ENCODE peak calls at places on chromosome 2, in five cellular contexts. I is A549; E is CD4-positive, alpha-beta memory T cell; Q is aorta; H is left lung. F is an unnamed sample.

GRCh38 chr2:144836635-144837350 is 316.9 kb upstream of the ZEB2 start:
- DNase-seq in E (no peak), H (no peak), I (no peak), Q (no peak), F (no peak)

GRCh38 chr2:241892299-241893137 is 23.0 kb downstream of the RTP5 start:
- DNase-seq in E (no peak), H (peak; percentile 32), Q (peak; percentile 42), I (no peak), F (no peak)

GRCh38 chr2:57080035-57080434 is 896.2 kb downstream of the CCDC85A start:
- DNase-seq in E (no peak), Q (no peak), I (peak; percentile 17), H (no peak), F (no peak)

GRCh38 chr2:38702413-38702812 is 36.5 kb downstream of the GALM start:
- DNase-seq in E (no peak), I (peak; percentile 16), H (no peak), Q (no peak), F (peak; percentile 40)

GRCh38 chr2:222959358-222959757 is 92.6 kb upstream of the KCNE4 start:
- DNase-seq in Q (no peak), I (peak; percentile 57), H (no peak), E (no peak), F (peak; percentile 94)

GRCh38 chr2:189113963-189114362 is 65.6 kb downstream of the COL5A2 start:
- DNase-seq in I (no peak), Q (no peak), H (no peak), E (no peak), F (no peak)

GRCh38 chr2:124193706-124194105 is 168.6 kb downstream of the CNTNAP5 start:
- DNase-seq in Q (no peak), I (no peak), E (no peak), H (no peak), F (no peak)

GRCh38 chr2:23662941-23663729 is 263.8 kb downstream of the ATAD2B start:
- DNase-seq in I (no peak), Q (peak; percentile 65), H (no peak), E (no peak), F (no peak)

GRCh38 chr2:174771631-174772491 is 7.6 kb upstream of the CHRNA1 start:
- DNase-seq in H (peak; percentile 74), Q (peak; percentile 78), I (peak; percentile 70), E (no peak), F (peak; percentile 84)

GRCh38 chr2:145906356-145906755 is 1386.4 kb upstream of the ZEB2 start:
- DNase-seq in H (no peak), I (peak; percentile 2), E (no peak), Q (no peak), F (no peak)

GRCh38 chr2:201643216-201643651 is at the start of gene TMEM237:
- DNase-seq in Q (no peak), H (peak; percentile 60), E (peak; percentile 57), I (peak; percentile 54), F (peak; percentile 62)

GRCh38 chr2:81853331-81853730 is 1548.8 kb upstream of the LRRTM1 start:
- DNase-seq in E (no peak), H (no peak), I (no peak), Q (no peak), F (no peak)

GRCh38 chr2:120736955-120737801 is 1.5 kb downstream of the GLI2 start:
- DNase-seq in I (peak; percentile 83), E (no peak), H (no peak), Q (peak; percentile 72), F (peak; percentile 91)

GRCh38 chr2:26619649-26620605 is 21.2 kb downstream of the CIB4 start:
- DNase-seq in H (no peak), Q (no peak), E (no peak), I (no peak), F (no peak)

DNA sequence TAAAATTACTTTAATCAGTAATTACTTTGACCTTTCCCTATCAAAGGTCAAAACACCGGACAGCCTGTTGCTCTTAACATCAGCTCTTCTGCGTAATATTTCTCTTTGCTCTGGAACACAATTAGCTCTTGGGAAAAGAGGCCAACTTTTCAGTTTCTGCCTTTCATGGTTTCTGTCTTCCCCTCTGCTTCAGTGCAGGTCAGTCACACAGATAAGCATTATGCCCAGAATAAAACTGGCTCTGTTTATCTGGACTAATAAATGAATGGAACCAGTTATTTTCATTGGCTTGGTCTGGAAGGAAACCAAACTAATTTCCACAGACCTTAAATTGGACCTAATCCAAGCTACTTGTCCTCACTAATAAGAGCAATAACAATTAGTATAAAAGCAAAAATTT is 26.2 kb upstream of the GALNT3 start:
- DNase-seq in E (no peak), H (no peak), Q (no peak), I (no peak), F (no peak)
- H3K27ac ChIP-seq in E (no peak overlapping the region), H (no peak overlapping the region), Q (no peak overlapping the region), I (no peak overlapping the region), F (no peak overlapping the region)

GRCh38 chr2:180520816-180521595 is 459.4 kb upstream of the UBE2E3 start:
- DNase-seq in E (no peak), Q (no peak), I (peak; percentile 66), H (no peak), F (peak; percentile 16)

GRCh38 chr2:180523629-180524340 is 456.6 kb upstream of the UBE2E3 start:
- DNase-seq in E (no peak), I (peak; percentile 35), Q (no peak), H (no peak), F (peak; percentile 67)

GRCh38 chr2:180516204-180516603 is 464.2 kb upstream of the UBE2E3 start:
- DNase-seq in E (no peak), I (no peak), Q (no peak), H (no peak), F (no peak)

GRCh38 chr2:180520206-180520605 is 460.2 kb upstream of the UBE2E3 start:
- DNase-seq in H (no peak), E (no peak), Q (no peak), I (peak; percentile 22), F (no peak)

GRCh38 chr2:180519276-180519675 is 461.1 kb upstream of the UBE2E3 start:
- DNase-seq in H (no peak), I (peak; percentile 29), Q (no peak), E (no peak), F (no peak)
- H3K27ac ChIP-seq in H (no peak overlapping the region), I (no peak overlapping the region), Q (no peak overlapping the region), E (no peak overlapping the region), F (no peak overlapping the region)

GRCh38 chr2:101710036-101710689 is 12.7 kb downstream of the MAP4K4 start:
- DNase-seq in I (no peak), Q (no peak), E (no peak), H (no peak), F (peak; percentile 50)

GRCh38 chr2:101704046-101704466 is 6.5 kb downstream of the MAP4K4 start:
- DNase-seq in H (peak; percentile 50), E (peak; percentile 44), I (peak; percentile 32), Q (peak; percentile 55), F (no peak)

GRCh38 chr2:101704816-101705565 is 7.5 kb downstream of the MAP4K4 start:
- DNase-seq in E (no peak), Q (no peak), I (no peak), H (no peak), F (no peak)

GRCh38 chr2:101706121-101706818 is 8.8 kb downstream of the MAP4K4 start:
- DNase-seq in Q (no peak), I (no peak), H (no peak), E (no peak), F (no peak)

DNA sequence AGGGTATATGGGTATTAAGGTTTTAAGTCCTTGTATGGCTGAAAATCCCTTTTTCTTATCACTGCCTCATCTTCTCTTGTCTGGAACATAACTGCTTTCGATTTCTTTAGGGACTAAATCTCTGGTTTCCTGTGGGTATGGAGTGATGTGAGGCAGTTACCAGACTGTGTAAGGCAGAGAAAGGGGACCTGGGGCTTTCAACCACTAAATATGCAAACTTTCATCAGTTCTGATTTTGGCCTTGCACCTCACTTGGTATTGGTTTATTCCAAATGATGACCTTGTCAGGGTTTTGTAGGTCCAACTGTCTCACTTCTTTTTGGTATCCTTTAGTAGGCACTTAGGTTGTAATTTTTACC is 9.3 kb downstream of the MAP4K4 start:
- DNase-seq in E (peak; percentile 75), H (no peak), Q (no peak), I (no peak), F (no peak)
- H3K27ac ChIP-seq in E (peak overlapping the region; percentile 58), H (no peak overlapping the region), Q (no peak overlapping the region), I (no peak overlapping the region), F (no peak overlapping the region)

GRCh38 chr2:168749264-168749663 is 53.2 kb upstream of the NOSTRIN start:
- DNase-seq in I (no peak), E (no peak), H (no peak), Q (no peak), F (no peak)

GRCh38 chr2:168752361-168752760 is 50.1 kb upstream of the NOSTRIN start:
- DNase-seq in H (no peak), I (no peak), Q (no peak), E (no peak), F (no peak)

GRCh38 chr2:168753765-168754334 is 48.6 kb upstream of the NOSTRIN start:
- DNase-seq in Q (no peak), E (no peak), H (no peak), I (no peak), F (no peak)

GRCh38 chr2:168748461-168748860 is 54.0 kb upstream of the NOSTRIN start:
- DNase-seq in E (no peak), I (no peak), H (no peak), Q (no peak), F (no peak)

GRCh38 chr2:168751104-168751768 is 51.2 kb upstream of the NOSTRIN start:
- DNase-seq in E (peak; percentile 81), Q (no peak), H (no peak), I (no peak), F (no peak)
- H3K27ac ChIP-seq in E (peak overlapping the region; percentile 30), Q (no peak overlapping the region), H (no peak overlapping the region), I (no peak overlapping the region), F (no peak overlapping the region)

GRCh38 chr2:238509903-238510302 is 83.2 kb downstream of the ASB1 start:
- DNase-seq in Q (no peak), E (no peak), I (no peak), H (no peak), F (no peak)

GRCh38 chr2:238512247-238512867 is 85.6 kb downstream of the ASB1 start:
- DNase-seq in E (no peak), Q (no peak), I (no peak), H (no peak), F (no peak)

GRCh38 chr2:238511614-238511950 is 84.9 kb downstream of the ASB1 start:
- DNase-seq in I (no peak), H (no peak), E (no peak), Q (no peak), F (no peak)

GRCh38 chr2:238509151-238509820 is 82.6 kb downstream of the ASB1 start:
- DNase-seq in Q (no peak), I (no peak), H (no peak), E (no peak), F (no peak)

DNA sequence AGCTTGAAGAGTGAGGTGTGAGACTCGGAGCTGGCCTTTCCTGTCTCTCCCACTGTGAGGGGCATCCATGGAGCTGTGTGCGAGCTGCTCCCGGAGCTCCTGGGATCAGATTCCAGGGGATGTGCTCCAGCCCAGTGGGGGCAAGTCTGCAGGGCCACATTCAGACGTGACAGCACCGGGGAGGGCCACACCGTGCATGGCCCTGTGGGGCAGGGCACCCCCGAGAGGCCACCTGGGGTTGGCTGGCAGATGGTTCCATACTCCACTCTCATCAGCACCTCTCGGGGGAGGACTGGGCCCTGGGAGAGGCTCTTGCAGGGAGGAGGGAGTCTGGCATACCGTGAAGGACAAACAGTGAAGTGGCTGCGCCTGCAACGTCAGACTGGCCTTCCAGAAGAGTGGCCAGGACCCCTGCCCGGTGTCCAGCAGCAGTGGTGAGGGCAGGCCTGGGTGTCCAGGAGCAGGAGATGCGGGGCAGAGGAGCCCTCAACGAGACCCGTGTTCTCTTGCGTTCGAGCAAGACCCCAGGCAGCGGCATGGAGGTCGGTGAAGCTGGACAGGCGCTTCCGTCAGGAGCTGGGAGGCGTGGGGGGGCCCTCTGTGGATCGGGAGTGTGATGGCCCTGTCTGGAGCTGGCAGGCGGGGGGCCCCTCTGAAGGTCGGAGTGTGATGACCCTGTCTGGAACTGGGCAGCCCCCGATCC is 84.3 kb downstream of the ASB1 start:
- DNase-seq in H (no peak), Q (no peak), I (no peak), E (no peak), F (no peak)
- H3K27ac ChIP-seq in H (no peak overlapping the region), Q (no peak overlapping the region), I (no peak overlapping the region), E (no peak overlapping the region), F (no peak overlapping the region)